ENCODE peak calls at places on chromosomes 5 and 9, in five cellular contexts. O is NT2/D1, T is GM12878, J is HepG2, H is H1. X is an unnamed sample.

GRCh38 chr9:110994771-110995241 is 43.5 kb downstream of the LPAR1 start:
- DNase-seq in O (no peak), T (no peak), J (no peak), H (no peak), X (no peak)

GRCh38 chr9:136964833-136965422 is 12.4 kb upstream of the PTGDS start:
- DNase-seq in O (no peak), T (no peak), J (no peak), H (no peak), X (no peak)

GRCh38 chr5:59458321-59458720 is 435.2 kb downstream of the PDE4D start:
- DNase-seq in O (no peak), T (no peak), J (no peak), H (no peak), X (no peak)

GRCh38 chr5:58450811-58451629 is 8.9 kb downstream of the PLK2 start:
- DNase-seq in O (no peak), T (no peak), J (no peak), H (no peak), X (no peak)

GRCh38 chr5:131939690-131940345 is 5.6 kb downstream of the MEIKIN start:
- DNase-seq in O (no peak), T (no peak), J (no peak), H (no peak), X (no peak)

GRCh38 chr9:18743976-18744375 is 270.0 kb downstream of the ADAMTSL1 start:
- DNase-seq in O (no peak), T (no peak), J (no peak), H (no peak), X (no peak)

GRCh38 chr5:178454308-178454707 is 135.9 kb downstream of the COL23A1 start:
- DNase-seq in O (no peak), T (no peak), J (no peak), H (no peak), X (no peak)

GRCh38 chr5:20601678-20602100 is 613.7 kb upstream of the CDH18 start:
- DNase-seq in O (peak), T (no peak), J (no peak), H (peak), X (peak)

GRCh38 chr5:113205807-113206206 is 229.0 kb downstream of the TSSK1B start:
- DNase-seq in O (no peak), T (no peak), J (peak), H (no peak), X (no peak)

GRCh38 chr9:37942616-37943328 is 38.8 kb upstream of the SLC25A51 start:
- DNase-seq in O (no peak), T (no peak), J (no peak), H (no peak), X (no peak)

GRCh38 chr9:130599625-130600024 is 20.2 kb downstream of the FUBP3 start:
- DNase-seq in O (peak), T (no peak), J (no peak), H (peak), X (no peak)

GRCh38 chr9:79694208-79694607 is 122.4 kb downstream of the TLE4 start:
- DNase-seq in O (no peak), T (no peak), J (no peak), H (no peak), X (no peak)

GRCh38 chr5:123047706-123048105 is 11.2 kb upstream of the PPIC start:
- DNase-seq in O (no peak), T (no peak), J (no peak), H (no peak), X (no peak)

GRCh38 chr9:16883586-16883985 is 13.1 kb upstream of the BNC2 start:
- DNase-seq in O (no peak), T (no peak), J (no peak), H (no peak), X (no peak)

GRCh38 chr9:18771018-18771417 is 262.0 kb downstream of the SAXO1 start:
- DNase-seq in O (no peak), T (no peak), J (no peak), H (no peak), X (no peak)

GRCh38 chr9:114289106-114289505 is 33.8 kb upstream of the ORM1 start:
- DNase-seq in O (no peak), T (no peak), J (no peak), H (peak), X (no peak)

GRCh38 chr9:97310023-97310422 is 2.6 kb downstream of the CCDC180 start:
- DNase-seq in O (no peak), T (no peak), J (no peak), H (peak), X (no peak)

GRCh38 chr5:100270323-100270771 is 264.8 kb upstream of the FAM174A start:
- DNase-seq in O (no peak), T (no peak), J (no peak), H (no peak), X (no peak)

GRCh38 chr5:42944989-42945388 is 95.1 kb downstream of the ANXA2R start:
- DNase-seq in O (no peak), T (no peak), J (no peak), H (no peak), X (no peak)

GRCh38 chr5:180804129-180804601 is 1.6 kb upstream of the MGAT1 start:
- DNase-seq in O (no peak), T (no peak), J (no peak), H (no peak), X (no peak)

GRCh38 chr5:166562246-166562645 is 1729.2 kb upstream of the WWC1 start:
- DNase-seq in O (no peak), T (no peak), J (no peak), H (no peak), X (no peak)

GRCh38 chr9:135939351-135940265 is 21.6 kb downstream of the UBAC1 start:
- DNase-seq in O (no peak), T (no peak), J (no peak), H (no peak), X (no peak)

GRCh38 chr5:95044096-95044495 is 240.8 kb downstream of the MCTP1 start:
- DNase-seq in O (no peak), T (no peak), J (no peak), H (no peak), X (no peak)

GRCh38 chr9:127794001-127794791 is 8.4 kb downstream of the CDK9 start:
- DNase-seq in O (no peak), T (no peak), J (no peak), H (no peak), X (no peak)

GRCh38 chr5:124867064-124867707 is 120.7 kb upstream of the ZNF608 start:
- DNase-seq in O (no peak), T (no peak), J (no peak), H (no peak), X (no peak)

GRCh38 chr5:74579215-74579614 is 61.3 kb downstream of the ENC1 start:
- DNase-seq in O (no peak), T (peak), J (no peak), H (no peak), X (no peak)

GRCh38 chr9:81113408-81114124 is 575.8 kb downstream of the TLE1 start:
- DNase-seq in O (no peak), T (no peak), J (no peak), H (no peak), X (no peak)

GRCh38 chr9:127445851-127446719 is 5.1 kb downstream of the RPL12 start:
- DNase-seq in O (no peak), T (no peak), J (no peak), H (no peak), X (no peak)

GRCh38 chr5:19960451-19960850 is 27.5 kb downstream of the CDH18 start:
- DNase-seq in O (no peak), T (no peak), J (no peak), H (no peak), X (no peak)

GRCh38 chr9:113578877-113579269 is 115.3 kb downstream of the RGS3 start:
- DNase-seq in O (no peak), T (peak), J (no peak), H (no peak), X (no peak)

GRCh38 chr5:135229679-135230132 is 169.3 kb downstream of the MACROH2A1 start:
- DNase-seq in O (no peak), T (no peak), J (peak), H (no peak), X (no peak)

GRCh38 chr9:136244776-136245193 is 827 bp downstream of the QSOX2 start:
- DNase-seq in O (no peak), T (no peak), J (no peak), H (no peak), X (no peak)

GRCh38 chr9:131743501-131743900 is 3.6 kb upstream of the RAPGEF1 start:
- DNase-seq in O (no peak), T (no peak), J (no peak), H (no peak), X (no peak)

GRCh38 chr9:119500072-119500771 is 131.0 kb upstream of the BRINP1 start:
- DNase-seq in O (peak), T (no peak), J (no peak), H (no peak), X (no peak)

GRCh38 chr9:96567203-96567700 is 52.4 kb downstream of the CDC14B start:
- DNase-seq in O (no peak), T (no peak), J (no peak), H (no peak), X (peak)

GRCh38 chr5:88826959-88827585 is 55.9 kb downstream of the MEF2C start:
- DNase-seq in O (no peak), T (peak), J (no peak), H (no peak), X (no peak)

GRCh38 chr9:116646661-116647514 is 40.2 kb upstream of the TRIM32 start:
- DNase-seq in O (peak), T (no peak), J (peak), H (no peak), X (peak)

GRCh38 chr5:125175348-125176004 is 429.0 kb upstream of the ZNF608 start:
- DNase-seq in O (no peak), T (no peak), J (no peak), H (no peak), X (no peak)

GRCh38 chr5:52853573-52854163 is 66.0 kb downstream of the ITGA1 start:
- DNase-seq in O (no peak), T (no peak), J (no peak), H (no peak), X (no peak)

GRCh38 chr5:102778478-102778877 is 23.4 kb downstream of the PAM start:
- DNase-seq in O (no peak), T (no peak), J (no peak), H (no peak), X (no peak)

GRCh38 chr9:95316794-95317118 is 753 bp downstream of the FANCC start:
- DNase-seq in O (peak), T (no peak), J (peak), H (no peak), X (peak)
- TF ChIP-seq SUZ12 in O (no peak), T (no peak), J (no peak), H (no peak), X (no peak)

GRCh38 chr5:141326088-141326854 is 4.0 kb upstream of the PCDHGA1 start:
- DNase-seq in O (no peak), T (no peak), J (peak), H (peak), X (peak)
- TF ChIP-seq SUZ12 in O (no peak), T (no peak), J (no peak), H (no peak), X (no peak)

GRCh38 chr5:14406554-14406849 is 175.1 kb upstream of the OTULINL start:
- DNase-seq in O (no peak), T (no peak), J (no peak), H (no peak), X (no peak)
- TF ChIP-seq SUZ12 in O (no peak), T (no peak), J (no peak), H (no peak), X (no peak)

DNA sequence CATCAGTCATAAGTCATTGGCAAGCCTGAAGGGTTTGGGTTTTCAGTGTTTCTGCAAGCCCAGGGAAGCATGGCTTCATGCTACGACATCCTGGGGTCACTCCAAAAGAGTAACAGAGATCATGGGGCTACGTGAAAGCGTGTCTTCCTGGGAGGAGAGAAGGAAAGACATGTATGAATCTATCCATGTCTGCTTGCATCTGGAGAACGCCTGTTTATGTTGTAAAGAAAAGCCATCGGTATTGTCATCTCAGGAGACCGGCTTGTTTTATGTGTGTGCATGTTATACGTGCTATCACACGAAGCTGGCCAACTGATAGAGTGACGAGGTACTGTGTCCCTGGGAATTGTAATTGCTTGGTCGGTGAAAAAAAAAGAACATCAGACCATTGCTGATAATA is 460 bp upstream of the CDH6 start:
- DNase-seq in O (no peak), T (no peak), J (no peak), H (no peak), X (no peak)
- TF ChIP-seq SUZ12 in O (no peak), T (no peak), J (no peak), H (no peak), X (no peak)

GRCh38 chr5:151264113-151264512 is 11.1 kb downstream of the GM2A start:
- DNase-seq in O (no peak), T (no peak), J (no peak), H (no peak), X (no peak)
- TF ChIP-seq SUZ12 in O (no peak), T (no peak), J (no peak), H (no peak), X (no peak)